ENCODE peak calls at places on chromosomes 12 and 14, in four cellular contexts. I is fibroblast of lung, B is LNCaP clone FGC, L is fibroblast of mammary gland. E is an unnamed sample.

GRCh38 chr14:104428333-104428851 is 151.2 kb upstream of the C14orf180 start:
- DNase-seq in B (no peak), L (no peak), I (no peak), E (no peak)

GRCh38 chr14:35220027-35220676 is 72.0 kb upstream of the PSMA6 start:
- DNase-seq in I (no peak), L (no peak), B (no peak), E (no peak)

GRCh38 chr14:77099425-77100167 is 1.5 kb downstream of the CIPC start:
- DNase-seq in I (peak), L (peak), B (peak), E (peak)

GRCh38 chr12:26195641-26196423 is 459 bp downstream of the SSPN start:
- DNase-seq in I (peak), B (no peak), L (peak), E (peak)

GRCh38 chr12:79638490-79638889 is 52.3 kb downstream of the PAWR start:
- DNase-seq in L (no peak), I (no peak), B (no peak), E (no peak)

GRCh38 chr12:64042901-64043300 is 179.2 kb downstream of the KICS2 start:
- DNase-seq in B (no peak), I (peak), L (peak), E (peak)

GRCh38 chr14:98184467-98184866 is 1087.5 kb downstream of the BCL11B start:
- DNase-seq in I (no peak), L (no peak), B (no peak), E (no peak)

GRCh38 chr12:6279631-6280030 is 30.9 kb upstream of the PLEKHG6 start:
- DNase-seq in L (no peak), I (no peak), B (no peak), E (no peak)

GRCh38 chr12:105967038-105967776 is 171.5 kb downstream of the NUAK1 start:
- DNase-seq in I (peak), L (no peak), B (no peak), E (peak)

GRCh38 chr14:24179961-24180726 is 8.3 kb downstream of the REC8 start:
- DNase-seq in B (no peak), L (peak), I (peak), E (peak)

GRCh38 chr12:51970904-51971646 is 19.6 kb downstream of the ACVR1B start:
- DNase-seq in B (no peak), I (peak), L (peak), E (peak)

GRCh38 chr12:92753976-92754885 is 51.4 kb downstream of the PLEKHG7 start:
- DNase-seq in B (no peak), L (peak), I (peak), E (peak)

GRCh38 chr12:81400024-81400423 is 322.1 kb downstream of the ACSS3 start:
- DNase-seq in L (no peak), I (no peak), B (no peak), E (no peak)

GRCh38 chr14:61894452-61895077 is 132.3 kb downstream of the SNAPC1 start:
- DNase-seq in L (peak), B (no peak), I (peak), E (peak)

GRCh38 chr12:93403988-93404803 is 26.5 kb downstream of the NUDT4 start:
- DNase-seq in B (no peak), I (peak), L (peak), E (peak)

GRCh38 chr12:88419794-88420193 is 160.5 kb downstream of the KITLG start:
- DNase-seq in L (peak), I (no peak), B (no peak), E (peak)

GRCh38 chr12:112839386-112839972 is 47.9 kb downstream of the RPH3A start:
- DNase-seq in B (no peak), L (peak), I (peak), E (peak)

GRCh38 chr14:52080817-52081755 is 12.2 kb upstream of the NID2 start:
- DNase-seq in L (peak), B (no peak), I (peak), E (peak)

GRCh38 chr12:116604151-116604550 is 45.0 kb downstream of the MAP1LC3B2 start:
- DNase-seq in L (peak), B (no peak), I (no peak), E (peak)

GRCh38 chr14:69325646-69326265 is 65.8 kb downstream of the GALNT16 start:
- DNase-seq in I (no peak), L (no peak), B (no peak), E (no peak)

GRCh38 chr14:37985826-37986470 is 221.8 kb upstream of the SSTR1 start:
- DNase-seq in B (no peak), I (peak), L (peak), E (peak)

GRCh38 chr14:29216774-29217232 is 450.2 kb downstream of the FOXG1 start:
- DNase-seq in B (no peak), L (peak), I (no peak), E (no peak)

GRCh38 chr14:76768201-76768656 is 7.0 kb downstream of the VASH1 start:
- DNase-seq in B (no peak), I (no peak), L (no peak), E (peak)

GRCh38 chr14:90500665-90501370 is 104.0 kb downstream of the CALM1 start:
- DNase-seq in L (no peak), B (no peak), I (no peak), E (no peak)

GRCh38 chr12:8501720-8502119 is 11.6 kb upstream of the CLEC4D start:
- DNase-seq in L (no peak), B (no peak), I (no peak), E (no peak)

GRCh38 chr12:8504351-8504750 is 9.0 kb upstream of the CLEC4D start:
- DNase-seq in I (no peak), B (no peak), L (no peak), E (no peak)

DNA sequence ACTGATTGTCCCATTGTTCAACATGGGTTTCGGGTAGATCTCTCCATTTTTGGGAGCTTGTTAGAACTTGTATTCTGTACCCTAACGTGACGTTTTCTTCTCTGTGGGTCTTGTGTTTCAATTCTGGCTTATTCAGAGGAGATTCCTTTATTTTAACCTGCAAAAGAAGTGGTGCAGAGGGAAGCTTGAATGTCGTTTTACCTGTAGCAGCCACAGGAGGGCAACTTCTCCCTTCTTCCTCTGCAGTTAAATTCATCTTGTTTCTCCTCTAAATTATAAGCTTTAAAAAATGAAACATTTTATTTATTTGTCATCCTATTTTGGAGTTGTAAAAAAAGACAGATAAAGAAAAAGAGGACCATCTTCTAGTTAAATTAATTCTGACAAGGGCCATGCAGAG is 13.7 kb upstream of the CLEC4D start:
- DNase-seq in B (no peak), I (no peak), L (no peak), E (no peak)
- TF ChIP-seq CTCF in B (no peak), I (no peak), L (no peak), E (no peak)

DNA sequence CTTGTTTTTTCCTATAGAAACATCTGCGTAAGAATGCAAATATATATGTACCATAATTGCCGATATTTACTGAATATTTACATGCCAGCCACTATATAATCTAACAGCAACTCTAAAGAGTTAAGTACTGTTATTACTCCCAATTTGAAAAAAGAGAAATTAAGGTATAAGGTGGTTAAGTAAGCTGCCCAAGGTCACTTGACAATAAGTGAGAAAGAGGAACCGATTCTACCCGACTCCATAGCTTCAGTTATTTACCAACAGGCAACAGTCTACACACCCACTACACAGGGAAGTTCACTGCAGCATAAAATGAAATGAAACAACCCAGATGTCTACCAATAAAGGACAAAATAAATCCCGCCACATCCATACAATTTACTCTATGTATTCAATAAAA is 1.1 kb downstream of the MIS18BP1 start:
- DNase-seq in L (peak), I (peak), B (no peak), E (peak)
- H3K4me3 ChIP-seq in L (peak), I (peak), B (peak), E (peak)

GRCh38 chr12:56107242-56107641 is 2.9 kb downstream of the PA2G4 start:
- DNase-seq in L (no peak), I (no peak), B (no peak), E (no peak)

GRCh38 chr12:56104109-56104814 is at the start of gene PA2G4:
- DNase-seq in B (peak), L (peak), I (peak), E (peak)

GRCh38 chr12:56103823-56104108 is 593 bp upstream of the PA2G4 start:
- DNase-seq in B (no peak), I (no peak), L (no peak), E (no peak)

GRCh38 chr12:56104815-56105476 is 587 bp downstream of the PA2G4 start:
- DNase-seq in B (no peak), I (no peak), L (peak), E (no peak)

GRCh38 chr12:56105503-56105902 is 1.1 kb downstream of the PA2G4 start:
- DNase-seq in I (no peak), B (no peak), L (no peak), E (no peak)
- TF ChIP-seq CTCF in I (no peak), B (no peak), L (no peak), E (no peak)

GRCh38 chr12:126160912-126161311 is 1095.7 kb downstream of the AACS start:
- DNase-seq in I (no peak), L (no peak), B (no peak), E (no peak)
- H3K4me3 ChIP-seq in I (no peak), L (no peak), B (no peak), E (no peak)

GRCh38 chr12:53251477-53252348 is 16.4 kb upstream of the ESPL1 start:
- DNase-seq in L (peak), I (peak), B (peak), E (peak)
- TF ChIP-seq CTCF in L (peak), I (peak), B (peak), E (peak)

DNA sequence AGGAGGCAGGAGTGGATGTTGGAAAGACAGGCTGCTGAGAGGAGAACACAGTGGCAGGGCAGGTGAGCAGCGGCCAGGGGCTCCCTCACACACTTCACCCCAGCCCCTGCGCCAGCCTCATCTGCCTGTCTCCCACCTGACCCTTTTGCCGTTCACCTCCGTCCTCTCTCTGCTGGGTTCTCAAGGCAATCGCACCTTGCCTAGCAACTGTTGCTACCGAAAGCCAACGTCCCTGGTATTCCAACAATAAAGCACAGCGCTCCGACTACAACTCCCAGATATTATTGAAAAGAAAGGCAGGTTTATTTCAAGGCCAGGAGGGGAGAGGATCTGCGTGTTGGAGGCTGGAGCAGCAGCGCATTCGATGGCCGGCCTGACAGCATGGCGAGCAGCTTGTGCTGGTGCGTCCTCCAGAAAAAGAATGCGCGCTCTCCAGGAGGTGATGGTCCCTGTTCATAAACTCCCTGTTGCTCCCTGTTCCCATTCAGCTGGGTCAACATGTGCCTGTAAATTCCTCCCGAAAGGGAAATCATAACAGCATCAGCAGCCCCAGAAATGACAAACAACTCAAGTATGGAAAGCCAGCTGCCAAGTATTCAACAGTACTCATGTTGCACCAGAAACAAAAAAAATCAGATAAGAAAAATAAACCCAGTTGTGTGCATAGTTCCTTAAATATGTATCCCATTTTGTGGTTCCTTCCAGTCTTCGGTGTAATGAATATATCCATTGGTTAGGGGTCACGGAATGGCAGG is 153.0 kb upstream of the DIO3 start:
- DNase-seq in I (peak), B (no peak), L (peak), E (peak)
- H3K4me3 ChIP-seq in I (no peak), B (no peak), L (no peak), E (no peak)

GRCh38 chr12:132162508-132163031 is 18.3 kb downstream of the NOC4L start:
- DNase-seq in I (peak), B (no peak), L (peak), E (peak)
- TF ChIP-seq CTCF in I (no peak), B (no peak), L (no peak), E (no peak)